ENCODE peak calls at places on chromosome 9, in six cellular contexts. Q is HepG2, C is keratinocyte, M is fibroblast of lung, Y is DND-41, N is K562. S is an unnamed sample.

GRCh38 chr9:136718463-136719211 is 6.3 kb downstream of the DIPK1B start:
- DNase-seq in Y (no peak), M (no peak), C (no peak), Q (no peak), N (no peak), S (no peak)

GRCh38 chr9:6941527-6941926 is 183.8 kb downstream of the KDM4C start:
- DNase-seq in C (no peak), Q (no peak), Y (no peak), N (no peak), M (no peak), S (no peak)

GRCh38 chr9:112570731-112571167 is 84.1 kb downstream of the KIAA1958 start:
- DNase-seq in C (no peak), N (no peak), Q (peak), Y (no peak), M (no peak), S (no peak)

GRCh38 chr9:87160148-87161107 is 213.1 kb upstream of the GAS1 start:
- DNase-seq in Y (no peak), M (no peak), Q (no peak), N (no peak), C (no peak), S (no peak)

GRCh38 chr9:115461284-115461683 is 343.3 kb upstream of the TNC start:
- DNase-seq in Q (no peak), C (no peak), M (no peak), Y (no peak), N (no peak), S (no peak)

GRCh38 chr9:79656127-79656526 is 84.4 kb downstream of the TLE4 start:
- DNase-seq in Q (no peak), C (no peak), Y (no peak), N (no peak), M (no peak), S (no peak)

GRCh38 chr9:73541923-73542322 is 390.3 kb downstream of the ANXA1 start:
- DNase-seq in Y (no peak), M (no peak), C (no peak), Q (no peak), N (no peak), S (no peak)

GRCh38 chr9:89007568-89007967 is 16.3 kb downstream of the S1PR3 start:
- DNase-seq in Y (no peak), N (no peak), Q (no peak), M (peak), C (no peak), S (no peak)

GRCh38 chr9:106019017-106019692 is 324.8 kb downstream of the TMEM38B start:
- DNase-seq in C (no peak), Y (no peak), M (no peak), Q (peak), N (no peak), S (no peak)

GRCh38 chr9:104895572-104895971 is 32.4 kb downstream of the ABCA1 start:
- DNase-seq in M (peak), C (peak), Y (no peak), N (no peak), Q (no peak), S (peak)

GRCh38 chr9:127174386-127175318 is 52.2 kb upstream of the ANGPTL2 start:
- DNase-seq in C (no peak), N (no peak), Q (no peak), M (no peak), Y (no peak), S (no peak)

GRCh38 chr9:98993570-98993945 is 49.9 kb downstream of the COL15A1 start:
- DNase-seq in N (no peak), C (no peak), M (no peak), Y (no peak), Q (no peak), S (no peak)

GRCh38 chr9:94912700-94913249 is 186.3 kb downstream of the AOPEP start:
- DNase-seq in Y (no peak), N (no peak), C (no peak), M (peak), Q (peak), S (peak)

GRCh38 chr9:89497978-89498844 is at the start of gene SEMA4D:
- DNase-seq in C (no peak), Q (no peak), Y (peak), M (peak), N (peak), S (peak)

GRCh38 chr9:113701741-113702422 is 174.2 kb upstream of the ZNF618 start:
- DNase-seq in M (no peak), N (no peak), C (no peak), Q (no peak), Y (no peak), S (no peak)

GRCh38 chr9:111601237-111602018 is 2.0 kb upstream of the PTGR1 start:
- DNase-seq in Y (no peak), Q (peak), C (no peak), N (peak), M (peak), S (no peak)

GRCh38 chr9:121707477-121708424 is 56.3 kb downstream of the DAB2IP start:
- DNase-seq in M (no peak), Q (no peak), C (no peak), N (no peak), Y (no peak), S (peak)

GRCh38 chr9:13587581-13587980 is 308.1 kb upstream of the MPDZ start:
- DNase-seq in Y (no peak), M (no peak), C (no peak), Q (no peak), N (no peak), S (no peak)

GRCh38 chr9:85173967-85174366 is 504.4 kb downstream of the NTRK2 start:
- DNase-seq in N (no peak), C (no peak), Y (no peak), Q (no peak), M (no peak), S (no peak)

GRCh38 chr9:81462759-81463158 is 226.6 kb downstream of the TLE1 start:
- DNase-seq in M (peak), C (no peak), N (no peak), Q (no peak), Y (no peak), S (no peak)

GRCh38 chr9:2838984-2839367 is 4.9 kb downstream of the PUM3 start:
- DNase-seq in N (no peak), C (no peak), Q (no peak), Y (no peak), M (no peak), S (no peak)

GRCh38 chr9:136881691-136882108 is 4.6 kb upstream of the TRAF2 start:
- DNase-seq in C (no peak), Y (no peak), Q (peak), M (peak), N (peak), S (peak)

GRCh38 chr9:127873223-127873691 is 4.2 kb downstream of the AK1 start:
- DNase-seq in C (no peak), Y (no peak), Q (no peak), M (peak), N (no peak), S (no peak)

GRCh38 chr9:113669523-113670115 is 206.1 kb downstream of the RGS3 start:
- DNase-seq in C (no peak), Q (no peak), M (peak), Y (no peak), N (no peak), S (no peak)

GRCh38 chr9:33445389-33445881 is 2.0 kb downstream of the AQP3 start:
- DNase-seq in M (no peak), N (no peak), Q (no peak), Y (peak), C (no peak), S (no peak)

GRCh38 chr9:16385590-16386578 is 484.6 kb downstream of the BNC2 start:
- DNase-seq in C (no peak), M (peak), Y (no peak), Q (no peak), N (no peak), S (peak)
- H3K9ac ChIP-seq in C (no peak), M (no peak), Y (no peak), Q (no peak), N (no peak), S (no peak)

GRCh38 chr9:123796618-123797484 is 133.1 kb downstream of the DENND1A start:
- DNase-seq in N (no peak), Y (no peak), C (no peak), Q (no peak), M (peak), S (no peak)

GRCh38 chr9:123795336-123795735 is 134.6 kb downstream of the DENND1A start:
- DNase-seq in C (no peak), M (no peak), Y (no peak), N (no peak), Q (no peak), S (no peak)

GRCh38 chr9:123796073-123796472 is 133.9 kb downstream of the DENND1A start:
- DNase-seq in Y (no peak), N (no peak), C (no peak), M (no peak), Q (no peak), S (no peak)

GRCh38 chr9:123798203-123798602 is 131.7 kb downstream of the DENND1A start:
- DNase-seq in Q (no peak), M (no peak), N (no peak), C (no peak), Y (no peak), S (peak)
- TF ChIP-seq EZH2 in Q (no peak), M (no peak), N (no peak), C (no peak), Y (no peak), S (no peak)

GRCh38 chr9:131545786-131546335 is 538 bp downstream of the PRRT1B start:
- DNase-seq in N (no peak), Y (no peak), Q (no peak), M (no peak), C (no peak), S (no peak)
- H3K9ac ChIP-seq in N (no peak), Y (no peak), Q (no peak), M (no peak), C (no peak), S (no peak)

DNA sequence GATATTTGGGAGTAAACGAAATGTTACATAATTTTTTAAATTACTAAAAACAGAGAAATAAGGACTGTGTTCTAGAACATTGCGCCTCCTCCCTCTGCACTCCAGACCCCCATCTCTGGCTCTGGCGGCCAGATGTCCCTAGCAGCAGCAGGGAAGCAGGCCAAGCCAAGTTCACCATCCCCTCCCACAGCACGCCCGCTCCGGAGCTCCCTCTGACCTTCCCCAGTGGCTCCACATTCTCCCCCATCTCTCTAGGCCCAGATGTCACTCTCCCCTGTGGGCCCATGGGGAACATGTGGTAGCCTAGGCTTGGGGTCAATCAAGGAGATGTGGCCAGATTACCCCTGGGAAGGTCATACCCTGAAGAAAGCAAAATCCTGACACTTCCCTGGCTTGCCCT is 6.3 kb upstream of the WNK2 start:
- DNase-seq in C (no peak), Y (no peak), N (no peak), M (no peak), Q (no peak), S (no peak)
- TF ChIP-seq EZH2 in C (no peak), Y (no peak), N (no peak), M (no peak), Q (no peak), S (no peak)

GRCh38 chr9:93332317-93332716 is 119.2 kb upstream of the FAM120A start:
- DNase-seq in N (no peak), Y (no peak), M (no peak), Q (no peak), C (no peak), S (no peak)
- H3K9ac ChIP-seq in N (no peak), Y (no peak), M (no peak), Q (no peak), C (no peak), S (no peak)

GRCh38 chr9:77647267-77647658 is 859 bp downstream of the GNA14 start:
- DNase-seq in C (no peak), M (no peak), N (no peak), Y (no peak), Q (no peak), S (no peak)

GRCh38 chr9:77651203-77651602 is 3.1 kb upstream of the GNA14 start:
- DNase-seq in Y (no peak), N (no peak), Q (no peak), M (no peak), C (no peak), S (no peak)

GRCh38 chr9:77647659-77648457 is at the start of gene GNA14:
- DNase-seq in N (no peak), C (no peak), Q (no peak), Y (no peak), M (peak), S (peak)

GRCh38 chr9:77649109-77649812 is 1.1 kb upstream of the GNA14 start:
- DNase-seq in N (no peak), C (no peak), Y (no peak), M (peak), Q (peak), S (no peak)

GRCh38 chr9:77648458-77649108 is 461 bp upstream of the GNA14 start:
- DNase-seq in Y (no peak), N (no peak), M (peak), Q (no peak), C (no peak), S (peak)
- TF ChIP-seq EZH2 in Y (no peak), N (no peak), M (no peak), Q (no peak), C (peak), S (no peak)

DNA sequence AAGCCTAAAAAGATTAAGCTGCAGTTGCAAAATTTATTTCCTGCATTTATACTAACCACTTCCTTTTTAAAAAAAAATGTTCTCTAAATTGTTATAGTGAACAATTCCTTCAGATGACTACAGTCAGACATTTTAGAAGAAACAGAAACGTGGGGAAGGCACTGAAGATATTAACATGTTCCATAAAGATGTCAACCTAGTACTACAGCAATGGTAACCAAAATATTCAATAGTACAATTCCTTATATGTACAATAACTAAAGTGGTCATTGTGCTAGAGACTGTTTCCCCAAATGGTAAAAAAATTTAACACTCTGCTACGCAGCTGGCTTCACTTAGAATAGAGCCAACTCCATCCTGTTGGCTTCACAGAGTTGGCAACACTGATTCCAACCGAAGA is 97.7 kb downstream of the FNBP1 start:
- DNase-seq in N (no peak), C (no peak), Q (no peak), M (no peak), Y (no peak), S (no peak)
- H3K9ac ChIP-seq in N (no peak), C (no peak), Q (no peak), M (no peak), Y (no peak), S (no peak)

DNA sequence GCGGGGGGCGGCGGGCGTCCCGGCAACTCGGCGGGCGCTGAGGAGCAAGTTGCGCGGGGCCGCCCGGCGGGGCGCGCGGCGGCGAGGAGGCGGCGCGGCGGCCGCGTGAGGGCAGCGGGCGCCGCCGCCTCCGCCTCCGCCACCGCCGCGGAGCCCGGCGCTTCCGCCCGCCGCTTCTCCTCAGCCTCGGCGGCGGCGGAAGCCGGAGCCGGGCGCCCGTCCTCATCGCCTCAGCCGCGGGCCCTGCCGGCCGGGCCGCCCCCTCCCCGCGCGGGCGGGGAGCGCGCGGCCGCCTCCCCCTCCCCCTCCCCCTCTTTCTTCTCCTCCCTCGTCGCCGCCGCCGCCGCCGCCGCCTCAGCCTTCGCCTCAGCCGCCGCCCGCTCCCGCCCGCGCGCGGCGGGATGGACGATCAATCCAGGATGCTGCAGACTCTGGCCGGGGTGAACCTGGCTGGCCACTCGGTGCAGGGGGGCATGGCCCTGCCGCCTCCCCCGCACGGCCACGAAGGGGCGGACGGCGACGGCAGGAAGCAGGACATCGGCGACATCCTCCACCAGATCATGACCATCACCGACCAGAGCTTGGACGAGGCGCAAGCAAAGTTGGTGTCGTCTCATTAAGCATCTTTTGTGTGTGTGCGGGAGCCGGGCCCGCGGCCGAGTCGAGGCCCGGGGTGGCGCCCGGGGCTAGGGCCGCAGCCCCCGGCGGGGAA is at the start of gene PBX3:
- DNase-seq in C (no peak), N (peak), M (peak), Y (peak), Q (no peak), S (peak)
- TF ChIP-seq EZH2 in C (no peak), N (no peak), M (no peak), Y (no peak), Q (no peak), S (no peak)

S was measured in mammary epithelial cell.